ENCODE peak calls at places on chromosome 2, in five cellular contexts. T, F, D, L and O are unnamed samples.

GRCh38 chr2:217645891-217646290 is 356.9 kb downstream of the TNS1 start:
- DNase-seq in T (no peak), F (no peak), D (no peak), L (no peak), O (no peak)

GRCh38 chr2:10057231-10058107 is 14.1 kb downstream of the KLF11 start:
- DNase-seq in T (peak; percentile 99), F (no peak), D (peak; percentile 80), L (peak; percentile 98), O (peak; percentile 95)

GRCh38 chr2:203261326-203262159 is 22.7 kb downstream of the CYP20A1 start:
- DNase-seq in T (peak; percentile 28), F (no peak), D (no peak), L (peak; percentile 36), O (no peak)

GRCh38 chr2:44271296-44271695 is 4.0 kb upstream of the SLC3A1 start:
- DNase-seq in T (no peak), F (no peak), D (no peak), L (no peak), O (no peak)

GRCh38 chr2:175457846-175458408 is 276.4 kb upstream of the ATP5MC3 start:
- DNase-seq in T (no peak), F (no peak), D (no peak), L (no peak), O (no peak)

GRCh38 chr2:217827430-217828201 is 175.2 kb downstream of the TNS1 start:
- DNase-seq in T (no peak), F (no peak), D (no peak), L (no peak), O (no peak)

GRCh38 chr2:170550501-170550900 is 164.6 kb upstream of the SP5 start:
- DNase-seq in T (no peak), F (no peak), D (no peak), L (no peak), O (no peak)

GRCh38 chr2:161417428-161418274 is 1.6 kb downstream of the TBR1 start:
- DNase-seq in T (peak; percentile 54), F (peak; percentile 18), D (no peak), L (peak; percentile 34), O (no peak)

GRCh38 chr2:36487947-36488346 is 110.0 kb downstream of the FEZ2 start:
- DNase-seq in T (no peak), F (no peak), D (no peak), L (no peak), O (no peak)

GRCh38 chr2:161005170-161005569 is 155.1 kb upstream of the TANK start:
- DNase-seq in T (no peak), F (no peak), D (no peak), L (no peak), O (no peak)

GRCh38 chr2:173652311-173652710 is 297.6 kb downstream of the CDCA7 start:
- DNase-seq in T (peak; percentile 64), F (no peak), D (no peak), L (no peak), O (peak; percentile 42)

GRCh38 chr2:44130441-44130840 is 38.2 kb upstream of the PPM1B start:
- DNase-seq in T (no peak), F (no peak), D (no peak), L (no peak), O (no peak)

GRCh38 chr2:46985512-46985911 is 69.9 kb upstream of the MCFD2 start:
- DNase-seq in T (no peak), F (no peak), D (no peak), L (no peak), O (no peak)

GRCh38 chr2:112891333-112891950 is 19.5 kb upstream of the IL37 start:
- DNase-seq in T (peak; percentile 89), F (no peak), D (no peak), L (no peak), O (peak; percentile 89)

GRCh38 chr2:108936076-108936867 is 52.7 kb downstream of the EDAR start:
- DNase-seq in T (no peak), F (no peak), D (no peak), L (no peak), O (no peak)

GRCh38 chr2:162430323-162430722 is 86.4 kb downstream of the GCA start:
- DNase-seq in T (peak; percentile 7), F (no peak), D (no peak), L (no peak), O (no peak)

GRCh38 chr2:166411473-166412230 is 35.9 kb upstream of the SCN9A start:
- DNase-seq in T (peak; percentile 23), F (no peak), D (no peak), L (no peak), O (no peak)

GRCh38 chr2:230816735-230817134 is 48.0 kb upstream of the ITM2C start:
- DNase-seq in T (no peak), F (no peak), D (no peak), L (no peak), O (no peak)

GRCh38 chr2:6866239-6866745 is 585 bp upstream of the CMPK2 start:
- DNase-seq in T (peak; percentile 71), F (no peak), D (no peak), L (peak; percentile 48), O (peak; percentile 53)

GRCh38 chr2:223260681-223261080 is 208.7 kb downstream of the KCNE4 start:
- DNase-seq in T (no peak), F (no peak), D (no peak), L (no peak), O (no peak)

GRCh38 chr2:88010136-88010535 is 6.2 kb downstream of the RNU2-63P start:
- DNase-seq in T (no peak), F (no peak), D (no peak), L (no peak), O (no peak)

GRCh38 chr2:62344472-62344871 is 148.6 kb downstream of the B3GNT2 start:
- DNase-seq in T (no peak), F (no peak), D (no peak), L (no peak), O (no peak)

GRCh38 chr2:26086155-26086634 is 52.3 kb downstream of the RAB10 start:
- DNase-seq in T (no peak), F (no peak), D (no peak), L (no peak), O (no peak)

GRCh38 chr2:207935121-207935990 is 90.0 kb downstream of the PLEKHM3 start:
- DNase-seq in T (no peak), F (no peak), D (no peak), L (no peak), O (no peak)

GRCh38 chr2:151040036-151040435 is 221.6 kb downstream of the RBM43 start:
- DNase-seq in T (no peak), F (no peak), D (no peak), L (no peak), O (no peak)

GRCh38 chr2:172102159-172102857 is 392 bp downstream of the DLX2 start:
- DNase-seq in T (no peak), F (no peak), D (no peak), L (no peak), O (peak; percentile 75)

GRCh38 chr2:154664248-154664647 is 34.2 kb upstream of the KCNJ3 start:
- DNase-seq in T (no peak), F (no peak), D (no peak), L (no peak), O (no peak)

GRCh38 chr2:63676135-63676534 is 87.4 kb downstream of the MDH1 start:
- DNase-seq in T (no peak), F (no peak), D (no peak), L (no peak), O (no peak)

GRCh38 chr2:74760875-74761630 is 72.9 kb upstream of the HK2 start:
- DNase-seq in T (no peak), F (no peak), D (no peak), L (no peak), O (no peak)

GRCh38 chr2:70687461-70687795 is 80.6 kb downstream of the ADD2 start:
- DNase-seq in T (no peak), F (no peak), D (no peak), L (no peak), O (no peak)

GRCh38 chr2:208548689-208549088 is 142.1 kb downstream of the PTH2R start:
- DNase-seq in T (no peak), F (no peak), D (no peak), L (no peak), O (no peak)

GRCh38 chr2:9107168-9108025 is 99.2 kb upstream of the ASAP2 start:
- DNase-seq in T (no peak), F (no peak), D (no peak), L (no peak), O (no peak)

GRCh38 chr2:24816404-24816803 is 23.2 kb downstream of the CENPO start:
- DNase-seq in T (no peak), F (no peak), D (no peak), L (no peak), O (no peak)
- H3K23ac ChIP-seq in T (no peak overlapping the region), F (no peak overlapping the region), D (no peak overlapping the region), L (no peak overlapping the region), O (no peak overlapping the region)

GRCh38 chr2:102030855-102031527 is 39.2 kb downstream of the IL1R2 start:
- DNase-seq in T (no peak), F (no peak), D (no peak), L (no peak), O (no peak)

GRCh38 chr2:102032368-102033027 is 40.7 kb downstream of the IL1R2 start:
- DNase-seq in T (no peak), F (no peak), D (no peak), L (no peak), O (no peak)

GRCh38 chr2:102034683-102035606 is 43.2 kb downstream of the IL1R2 start:
- DNase-seq in T (no peak), F (no peak), D (no peak), L (no peak), O (no peak)

GRCh38 chr2:102033750-102034682 is 42.3 kb downstream of the IL1R2 start:
- DNase-seq in T (no peak), F (no peak), D (no peak), L (no peak), O (peak; percentile 18)

DNA sequence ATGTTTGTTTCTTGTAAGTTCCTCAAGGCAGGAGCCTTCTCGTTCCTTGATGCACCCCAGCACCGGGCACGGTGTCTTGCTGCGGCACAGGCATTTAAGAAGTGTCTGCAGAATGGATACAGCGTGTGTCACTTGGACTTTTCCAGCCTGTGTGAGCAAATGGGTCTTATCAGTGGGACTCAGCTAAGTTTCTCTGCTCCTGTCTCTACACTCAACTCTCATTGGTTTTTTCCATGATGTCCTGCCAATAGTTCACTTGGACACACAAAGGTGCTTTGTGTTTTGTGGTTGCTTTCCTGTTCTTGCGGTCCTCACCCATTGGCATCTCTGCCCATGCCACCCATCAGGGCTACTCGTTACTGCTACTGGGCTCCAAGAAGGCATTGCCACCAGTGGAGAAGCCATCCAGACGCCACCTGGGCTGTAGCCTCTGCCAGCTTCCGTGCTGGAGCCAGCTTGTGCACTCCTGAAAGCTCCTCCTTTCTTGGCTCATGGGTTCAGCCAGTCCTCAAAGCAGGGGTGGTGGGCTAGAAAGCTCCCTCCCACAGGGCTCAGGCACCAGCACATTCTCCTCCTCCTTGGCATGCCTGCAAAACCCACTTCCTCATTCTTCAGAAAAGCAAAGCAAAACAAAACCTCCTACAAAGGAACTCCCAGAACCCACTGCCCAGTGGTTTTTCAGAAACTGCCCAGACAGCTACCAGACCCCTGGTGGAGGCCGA is 41.4 kb downstream of the IL1R2 start:
- DNase-seq in T (peak; percentile 33), F (no peak), D (no peak), L (no peak), O (peak; percentile 73)
- H3K23ac ChIP-seq in T (no peak overlapping the region), F (no peak overlapping the region), D (no peak overlapping the region), L (no peak overlapping the region), O (no peak overlapping the region)

GRCh38 chr2:675982-676646 is 1.1 kb downstream of the TMEM18 start:
- DNase-seq in T (peak; percentile 96), F (no peak), D (peak; percentile 66), L (peak; percentile 93), O (peak; percentile 89)
- H3K23ac ChIP-seq in T (no peak overlapping the region), F (peak overlapping the region; percentile 44), D (no peak overlapping the region), L (no peak overlapping the region), O (no peak overlapping the region)

GRCh38 chr2:120620025-120620793 is 115.5 kb upstream of the GLI2 start:
- DNase-seq in T (no peak), F (no peak), D (no peak), L (no peak), O (peak; percentile 62)
- H3K23ac ChIP-seq in T (no peak overlapping the region), F (no peak overlapping the region), D (no peak overlapping the region), L (no peak overlapping the region), O (no peak overlapping the region)